ENCODE peak calls at places on chromosomes 1 and 21, in five cellular contexts. I is IMR-90, S is esophagus muscularis mucosa, U is A549, N is stomach. L is an unnamed sample.

GRCh38 chr1:221431968-221432367 is 309.9 kb downstream of the DUSP10 start:
- DNase-seq in I (no peak), S (no peak), U (no peak), N (no peak), L (no peak)

GRCh38 chr1:67211589-67212563 is 45.6 kb downstream of the IL23R start:
- DNase-seq in U (peak), N (no peak), I (peak), S (peak), L (no peak)

GRCh38 chr1:110433213-110433612 is 17.7 kb upstream of the PROK1 start:
- DNase-seq in I (no peak), U (no peak), N (no peak), S (no peak), L (no peak)

GRCh38 chr1:117933769-117934168 is 4.2 kb downstream of the WDR3 start:
- DNase-seq in U (no peak), I (no peak), S (no peak), N (no peak), L (no peak)

GRCh38 chr1:115229016-115229415 is 109.0 kb downstream of the NGF start:
- DNase-seq in U (no peak), N (no peak), I (no peak), S (no peak), L (no peak)

GRCh38 chr1:226551299-226551698 is 2.7 kb downstream of the STUM start:
- DNase-seq in S (no peak), U (no peak), N (no peak), I (no peak), L (no peak)

GRCh38 chr1:10724052-10724494 is 72.4 kb downstream of the CASZ1 start:
- DNase-seq in I (peak), S (no peak), U (peak), N (peak), L (peak)

GRCh38 chr1:77926561-77927357 is 38.3 kb downstream of the NEXN start:
- DNase-seq in U (no peak), I (no peak), N (no peak), S (no peak), L (no peak)

GRCh38 chr1:241531195-241532172 is 694 bp upstream of the KMO start:
- DNase-seq in I (peak), N (no peak), U (peak), S (no peak), L (no peak)

GRCh38 chr21:45607021-45607921 is 36.3 kb upstream of the PCBP3 start:
- DNase-seq in I (peak), S (no peak), U (no peak), N (no peak), L (no peak)

GRCh38 chr21:33948096-33948950 is 32.7 kb upstream of the ATP5PO start:
- DNase-seq in I (peak), N (peak), U (peak), S (no peak), L (peak)

GRCh38 chr1:172254521-172255222 is 165.8 kb upstream of the C1orf105 start:
- DNase-seq in U (peak), S (no peak), I (peak), N (no peak), L (no peak)

GRCh38 chr1:173914366-173914871 is 2.7 kb downstream of the SERPINC1 start:
- DNase-seq in N (peak), S (no peak), I (peak), U (peak), L (no peak)

GRCh38 chr1:174652496-174653280 is 204.9 kb downstream of the GPR52 start:
- DNase-seq in N (no peak), I (no peak), U (no peak), S (no peak), L (no peak)

GRCh38 chr1:57506941-57507340 is 83.1 kb upstream of the DAB1 start:
- DNase-seq in I (no peak), N (no peak), U (no peak), S (no peak), L (no peak)

GRCh38 chr1:1561801-1562470 is 12.7 kb downstream of the SSU72 start:
- DNase-seq in S (no peak), N (no peak), I (no peak), U (no peak), L (no peak)

GRCh38 chr1:199799116-199799515 is 228.4 kb upstream of the NR5A2 start:
- DNase-seq in N (no peak), S (peak), I (no peak), U (no peak), L (no peak)

GRCh38 chr21:34988139-34988538 is 61.0 kb downstream of the RUNX1 start:
- DNase-seq in I (no peak), N (no peak), U (no peak), S (no peak), L (no peak)

GRCh38 chr1:30682396-30683275 is 40.7 kb downstream of the MATN1 start:
- DNase-seq in N (no peak), U (no peak), I (no peak), S (no peak), L (no peak)

GRCh38 chr1:223341111-223341510 is 22.9 kb downstream of the SUSD4 start:
- DNase-seq in S (no peak), I (peak), U (no peak), N (peak), L (no peak)

GRCh38 chr1:35120458-35121133 is 41.4 kb downstream of the ZMYM1 start:
- DNase-seq in S (peak), I (peak), N (peak), U (no peak), L (no peak)

GRCh38 chr1:114234408-114235119 is 80.9 kb upstream of the SYT6 start:
- DNase-seq in U (no peak), S (peak), I (no peak), N (no peak), L (no peak)

GRCh38 chr1:192539450-192540132 is 36.0 kb upstream of the RGS1 start:
- DNase-seq in N (no peak), S (no peak), U (peak), I (peak), L (no peak)

GRCh38 chr21:18985584-18985983 is 582.0 kb upstream of the TMPRSS15 start:
- DNase-seq in U (no peak), S (no peak), I (no peak), N (no peak), L (no peak)

GRCh38 chr21:25735895-25736597 is 1.3 kb downstream of the GABPA start:
- DNase-seq in N (no peak), I (peak), S (no peak), U (no peak), L (no peak)

GRCh38 chr1:88736633-88737248 is 52.7 kb downstream of the PKN2 start:
- DNase-seq in I (peak), U (peak), S (no peak), N (no peak), L (no peak)

GRCh38 chr21:45259206-45259795 is 28.4 kb downstream of the POFUT2 start:
- DNase-seq in U (no peak), S (peak), N (peak), I (no peak), L (no peak)

GRCh38 chr1:94463765-94464330 is 45.7 kb downstream of the ABCD3 start:
- DNase-seq in U (peak), I (peak), N (no peak), S (no peak), L (peak)

GRCh38 chr1:34711936-34712688 is 42.7 kb upstream of the GJB5 start:
- DNase-seq in I (no peak), S (no peak), N (no peak), U (no peak), L (no peak)

DNA sequence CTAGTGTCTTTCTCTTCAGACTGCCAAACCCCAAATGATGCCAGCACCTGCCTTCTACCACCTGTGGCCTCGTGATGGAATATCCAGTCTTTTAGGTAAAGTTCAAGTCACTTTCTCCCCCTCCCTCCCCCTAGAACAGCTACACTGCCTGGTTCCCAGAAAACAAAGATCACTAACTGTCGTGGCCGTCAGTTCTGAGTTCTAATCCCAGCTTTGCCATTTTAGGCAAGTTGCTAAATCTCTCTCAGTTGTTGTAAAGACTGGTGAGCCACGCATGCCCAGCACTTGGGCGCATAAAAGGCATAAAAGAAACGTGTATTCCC is 648 bp upstream of the TRAPPC3 start:
- DNase-seq in S (no peak), I (no peak), N (no peak), U (no peak), L (no peak)
- H3K4me3 ChIP-seq in S (peak), I (no peak), N (peak), U (no peak), L (no peak)

DNA sequence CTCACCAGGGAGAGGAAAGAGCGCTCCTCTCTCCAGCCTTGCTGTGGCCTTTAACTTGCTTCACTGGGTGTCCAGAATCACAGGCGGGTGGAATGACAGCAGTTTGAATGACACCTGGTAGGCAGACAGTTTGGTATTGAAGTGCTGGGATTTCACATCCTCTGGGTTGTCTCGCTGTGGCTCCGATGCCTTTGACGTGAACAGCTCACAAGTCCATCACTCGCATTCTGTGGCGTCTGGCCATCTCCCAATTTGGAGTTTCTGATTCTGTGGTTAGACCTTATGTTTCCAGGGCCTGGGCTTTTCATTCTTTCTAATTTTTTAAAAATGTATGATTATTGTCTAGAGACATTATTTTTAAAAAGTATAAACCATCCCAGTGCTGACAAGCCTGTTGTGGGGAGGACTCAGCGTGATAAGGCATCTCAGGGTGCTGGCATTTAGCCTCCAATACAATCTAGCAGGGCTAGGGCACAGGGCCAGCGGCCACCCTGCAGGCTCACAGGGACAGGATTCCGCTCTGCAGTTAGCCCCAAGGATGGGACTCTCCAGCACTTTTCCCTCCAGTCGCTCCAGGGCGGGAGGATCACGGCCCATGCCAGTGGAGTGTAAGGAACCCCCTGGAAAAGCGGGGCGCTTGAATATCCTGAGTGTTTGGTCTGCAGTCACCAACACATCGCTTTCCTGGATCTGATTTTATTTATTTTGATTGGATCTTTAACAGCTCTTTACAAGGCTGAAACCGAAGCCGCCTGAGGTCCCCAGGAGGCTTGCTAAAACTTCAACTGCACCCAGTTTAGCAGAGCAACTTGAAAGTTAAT is 178.3 kb downstream of the TRABD2B start:
- DNase-seq in N (no peak), U (no peak), I (no peak), S (no peak), L (no peak)
- H3K27ac ChIP-seq in N (no peak), U (no peak), I (no peak), S (peak), L (no peak)

DNA sequence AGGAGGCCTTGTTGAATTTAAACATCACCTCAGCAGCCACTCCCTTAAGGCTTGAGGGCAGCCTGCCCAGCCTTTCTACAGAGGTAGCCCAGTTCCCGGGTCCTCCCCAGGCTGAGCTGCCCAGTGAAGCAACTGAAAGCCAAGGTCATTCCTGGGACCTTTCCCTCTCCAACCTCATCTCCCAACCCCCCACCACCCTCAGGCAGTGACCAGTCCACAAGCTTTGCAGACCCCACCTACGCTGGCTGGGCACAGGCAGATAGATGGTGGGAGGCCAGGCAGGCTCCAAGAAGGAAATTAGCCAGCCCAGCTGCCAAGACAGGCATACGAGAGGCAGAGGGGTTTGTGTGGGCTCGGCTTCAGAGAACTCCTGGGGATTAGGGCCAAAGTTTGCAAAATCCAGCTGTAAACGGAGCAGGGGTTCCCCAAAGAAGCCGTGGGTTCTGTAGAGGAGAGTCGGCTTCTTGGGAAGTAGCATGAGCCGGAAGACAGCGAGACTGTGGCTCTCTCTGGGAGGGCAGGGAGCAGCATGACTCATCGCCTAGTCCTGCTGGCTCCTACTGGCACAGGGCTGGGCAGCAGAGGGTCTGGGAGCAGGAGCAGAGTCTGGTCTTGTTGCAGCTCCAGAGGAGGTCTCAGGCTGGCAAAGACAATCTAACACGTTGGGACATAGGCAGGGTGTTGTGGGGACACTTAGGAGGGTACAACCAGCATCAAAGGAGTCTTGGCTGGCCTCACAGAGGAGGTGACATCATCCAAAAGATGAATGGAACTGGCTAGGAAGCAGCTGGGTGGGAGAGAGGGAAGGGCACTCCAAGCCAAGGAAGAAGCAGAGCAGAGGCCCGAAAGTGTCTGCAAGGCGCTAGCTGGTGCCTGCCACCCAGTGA is 2.8 kb upstream of the ZC3H12A start:
- DNase-seq in N (peak), I (peak), S (no peak), U (peak), L (peak)
- TF ChIP-seq POLR2A in N (no peak), I (peak), S (peak), U (peak), L (peak)

DNA sequence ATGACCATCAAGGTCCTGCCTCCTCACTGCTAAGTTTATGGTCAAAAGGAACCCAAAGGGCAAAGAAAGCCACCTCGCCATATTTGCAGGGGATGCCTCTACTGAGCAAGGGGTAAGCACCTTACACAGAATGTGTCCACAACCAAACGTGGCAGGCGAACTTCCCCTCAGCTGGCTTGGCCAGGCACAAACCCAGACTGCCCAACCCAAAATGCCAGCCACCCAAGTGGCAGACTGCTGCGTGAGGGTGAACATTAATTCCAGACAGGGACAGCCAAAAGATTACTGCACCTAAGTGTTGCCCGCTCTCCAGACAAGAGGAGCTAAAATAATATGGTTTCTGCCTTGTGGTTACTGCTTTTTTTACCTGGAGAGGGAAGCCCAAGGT is 16.0 kb downstream of the ZNF697 start:
- DNase-seq in N (no peak), I (no peak), S (no peak), U (no peak), L (no peak)
- H3K4me3 ChIP-seq in N (no peak), I (no peak), S (peak), U (no peak), L (no peak)

DNA sequence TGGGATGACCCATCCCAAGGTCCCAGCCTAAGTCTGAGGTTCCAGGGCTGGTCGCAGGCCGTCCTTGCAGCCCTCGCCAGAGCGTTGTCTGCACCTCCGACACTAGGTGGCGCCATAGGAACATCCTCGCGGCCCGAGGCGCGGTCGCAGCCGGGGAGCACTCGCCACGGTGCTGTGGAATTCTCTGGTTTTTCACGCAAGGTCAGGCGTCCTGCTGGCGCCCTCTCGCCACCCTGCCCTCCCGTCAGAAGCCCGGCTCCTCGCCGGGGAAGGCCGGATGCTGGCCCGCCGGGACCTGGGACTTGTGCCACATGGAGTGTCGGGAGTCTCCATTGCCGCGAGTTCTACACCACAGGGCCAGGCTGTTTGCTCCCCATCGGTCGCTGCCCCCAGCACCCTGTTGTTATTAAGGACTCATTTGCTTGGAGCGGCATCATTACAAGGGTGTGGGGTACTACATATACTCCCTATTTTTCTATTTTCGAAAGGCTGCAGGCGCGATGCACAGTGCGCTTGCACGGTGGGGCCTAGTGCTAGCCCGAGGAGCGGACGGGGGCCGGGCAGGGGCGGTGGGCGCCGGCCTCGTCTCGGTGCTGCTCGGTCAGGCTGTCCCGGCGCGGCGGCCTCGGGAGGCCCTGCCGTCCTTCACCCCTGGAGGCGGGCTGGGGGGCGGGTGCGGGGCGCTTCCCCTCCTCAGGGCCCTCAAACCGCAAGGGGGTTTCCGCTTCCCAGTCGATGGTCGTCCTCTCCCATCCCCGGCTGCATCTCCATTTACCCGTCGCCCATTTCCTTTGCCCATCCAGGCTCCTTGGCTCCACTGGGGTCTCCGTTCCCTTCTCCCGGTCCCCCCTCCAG is 196.6 kb upstream of the LMO4 start:
- DNase-seq in U (peak), S (no peak), I (peak), N (peak), L (peak)
- H3K27ac ChIP-seq in U (peak), S (peak), I (peak), N (no peak), L (peak)

GRCh38 chr1:160131803-160132565 is 16.4 kb downstream of the ATP1A2 start:
- DNase-seq in I (no peak), N (peak), U (no peak), S (no peak), L (no peak)
- TF ChIP-seq POLR2A in I (no peak), N (no peak), U (no peak), S (no peak), L (no peak)

GRCh38 chr1:43536864-43537358 is 6.2 kb downstream of the PTPRF start:
- DNase-seq in I (no peak), U (no peak), N (no peak), S (no peak), L (no peak)
- H3K4me3 ChIP-seq in I (no peak), U (no peak), N (no peak), S (no peak), L (no peak)